ENCODE peak calls at places on chromosome 2, in ten cellular contexts. D, O, A, N, Q, F, T, S, R and H are unnamed samples.

GRCh38 chr2:226215902-226216503 is 583.6 kb downstream of the IRS1 start:
- DNase-seq in D (no peak), O (peak; percentile 81), A (peak; percentile 15), N (no peak), Q (peak; percentile 56), F (no peak), T (peak; percentile 29), S (peak; percentile 77), R (no peak), H (peak; percentile 58)

GRCh38 chr2:54722641-54723299 is 692 bp upstream of the EML6 start:
- DNase-seq in D (no peak), O (no peak), A (peak; percentile 40), N (no peak), Q (no peak), F (no peak), T (peak; percentile 42), S (no peak), R (no peak), H (no peak)

GRCh38 chr2:60882971-60883753 is 1.8 kb downstream of the REL start:
- DNase-seq in D (no peak), O (peak; percentile 84), A (no peak), N (no peak), Q (no peak), F (no peak), T (no peak), S (peak; percentile 66), R (no peak), H (no peak)

GRCh38 chr2:197675711-197676188 is 363 bp upstream of the RFTN2 start:
- DNase-seq in D (no peak), O (no peak), A (peak; percentile 10), N (no peak), Q (no peak), F (no peak), T (no peak), S (no peak), R (no peak), H (no peak)

GRCh38 chr2:44952143-44952805 is 10.8 kb downstream of the SIX3 start:
- DNase-seq in D (no peak), O (peak; percentile 79), A (no peak), N (peak; percentile 36), Q (peak; percentile 52), F (no peak), T (peak; percentile 80), S (peak; percentile 61), R (no peak), H (no peak)

GRCh38 chr2:187523325-187523724 is 30.9 kb downstream of the TFPI start:
- DNase-seq in D (no peak), O (no peak), A (no peak), N (no peak), Q (no peak), F (no peak), T (no peak), S (no peak), R (no peak), H (no peak)

GRCh38 chr2:111704246-111704645 is 179.7 kb downstream of the ANAPC1 start:
- DNase-seq in D (no peak), O (no peak), A (peak; percentile 69), N (no peak), Q (no peak), F (no peak), T (no peak), S (no peak), R (no peak), H (no peak)

GRCh38 chr2:184119920-184120820 is 478.2 kb upstream of the ZNF804A start:
- DNase-seq in D (no peak), O (no peak), A (no peak), N (no peak), Q (no peak), F (no peak), T (no peak), S (no peak), R (no peak), H (no peak)

GRCh38 chr2:50856112-50856511 is 175.8 kb downstream of the NRXN1 start:
- DNase-seq in D (no peak), O (no peak), A (no peak), N (no peak), Q (no peak), F (no peak), T (no peak), S (no peak), R (no peak), H (no peak)

GRCh38 chr2:188518391-188518790 is 226.7 kb downstream of the GULP1 start:
- DNase-seq in D (no peak), O (no peak), A (peak; percentile 37), N (no peak), Q (no peak), F (no peak), T (no peak), S (no peak), R (no peak), H (no peak)

GRCh38 chr2:176428943-176429469 is 159.8 kb downstream of the MTX2 start:
- DNase-seq in D (no peak), O (peak; percentile 80), A (no peak), N (no peak), Q (no peak), F (no peak), T (no peak), S (no peak), R (no peak), H (no peak)

GRCh38 chr2:120347387-120348010 is 1.6 kb downstream of the INHBB start:
- DNase-seq in D (no peak), O (no peak), A (no peak), N (no peak), Q (no peak), F (no peak), T (peak; percentile 54), S (no peak), R (no peak), H (no peak)

GRCh38 chr2:174545240-174545639 is 52.4 kb downstream of the WIPF1 start:
- DNase-seq in D (no peak), O (no peak), A (no peak), N (no peak), Q (no peak), F (no peak), T (no peak), S (no peak), R (no peak), H (no peak)

GRCh38 chr2:72146357-72147302 is 1.0 kb downstream of the CYP26B1 start:
- DNase-seq in D (peak; percentile 45), O (no peak), A (no peak), N (no peak), Q (no peak), F (peak; percentile 16), T (no peak), S (no peak), R (peak; percentile 52), H (peak; percentile 54)

GRCh38 chr2:159759577-159759976 is 38.4 kb downstream of the CD302 start:
- DNase-seq in D (no peak), O (no peak), A (no peak), N (no peak), Q (no peak), F (no peak), T (no peak), S (no peak), R (no peak), H (no peak)

GRCh38 chr2:170747921-170748320 is 22.3 kb upstream of the ERICH2 start:
- DNase-seq in D (no peak), O (no peak), A (peak; percentile 42), N (no peak), Q (no peak), F (no peak), T (no peak), S (no peak), R (no peak), H (no peak)

GRCh38 chr2:206635016-206635415 is 7.3 kb upstream of the FAM237A start:
- DNase-seq in D (no peak), O (no peak), A (no peak), N (no peak), Q (no peak), F (no peak), T (no peak), S (no peak), R (no peak), H (no peak)

GRCh38 chr2:234406085-234406484 is 90.8 kb downstream of the ARL4C start:
- DNase-seq in D (no peak), O (no peak), A (no peak), N (no peak), Q (no peak), F (no peak), T (no peak), S (peak; percentile 35), R (no peak), H (no peak)

GRCh38 chr2:124975224-124975623 is 950.1 kb downstream of the CNTNAP5 start:
- DNase-seq in D (no peak), O (no peak), A (no peak), N (no peak), Q (no peak), F (no peak), T (peak; percentile 10), S (no peak), R (no peak), H (no peak)

GRCh38 chr2:39492701-39493100 is 55.6 kb upstream of the MAP4K3 start:
- DNase-seq in D (no peak), O (peak; percentile 58), A (no peak), N (no peak), Q (no peak), F (no peak), T (no peak), S (no peak), R (no peak), H (no peak)